ENCODE peak calls at places on chromosomes 6 and 20, in nine cellular contexts. One of them, this sample, is unnamed.

GRCh38 chr6:52734072-52734471 is 29.2 kb downstream of the GSTA2 start:
- DNase-seq in HCT116: no peak
- DNase-seq in lower lobe of right lung: no peak
- DNase-seq in HT-29: no peak
- DNase-seq in naive B cell: no peak
- DNase-seq in NCI-H748 treated with DMSO at 0.1 percent for 48 hours: no peak
- DNase-seq in stromal cell of bone marrow: no peak
- DNase-seq in fibroblast of the aortic adventitia: no peak
- DNase-seq in HTR-8/SVneo: no peak
- DNase-seq in this sample: no peak

GRCh38 chr6:55888917-55889316 is 13.5 kb upstream of the BMP5 start:
- DNase-seq in naive B cell: no peak
- DNase-seq in lower lobe of right lung: no peak
- DNase-seq in HTR-8/SVneo: no peak
- DNase-seq in NCI-H748 treated with DMSO at 0.1 percent for 48 hours: no peak
- DNase-seq in stromal cell of bone marrow: no peak
- DNase-seq in fibroblast of the aortic adventitia: no peak
- DNase-seq in HT-29: no peak
- DNase-seq in HCT116: no peak
- DNase-seq in this sample: no peak

GRCh38 chr6:92110390-92110789 is 1309.0 kb downstream of the EPHA7 start:
- DNase-seq in HCT116: no peak
- DNase-seq in stromal cell of bone marrow: no peak
- DNase-seq in fibroblast of the aortic adventitia: no peak
- DNase-seq in lower lobe of right lung: no peak
- DNase-seq in HTR-8/SVneo: no peak
- DNase-seq in NCI-H748 treated with DMSO at 0.1 percent for 48 hours: peak
- DNase-seq in HT-29: peak
- DNase-seq in naive B cell: no peak
- DNase-seq in this sample: no peak

GRCh38 chr6:37251211-37251610 is 6.4 kb upstream of the TBC1D22B start:
- DNase-seq in fibroblast of the aortic adventitia: peak
- DNase-seq in HT-29: no peak
- DNase-seq in naive B cell: no peak
- DNase-seq in stromal cell of bone marrow: peak
- DNase-seq in HCT116: no peak
- DNase-seq in lower lobe of right lung: no peak
- DNase-seq in HTR-8/SVneo: no peak
- DNase-seq in NCI-H748 treated with DMSO at 0.1 percent for 48 hours: no peak
- DNase-seq in this sample: no peak

GRCh38 chr6:125931733-125932450 is 24.7 kb upstream of the HINT3 start:
- DNase-seq in lower lobe of right lung: no peak
- DNase-seq in stromal cell of bone marrow: no peak
- DNase-seq in NCI-H748 treated with DMSO at 0.1 percent for 48 hours: no peak
- DNase-seq in fibroblast of the aortic adventitia: no peak
- DNase-seq in naive B cell: no peak
- DNase-seq in HT-29: no peak
- DNase-seq in HCT116: no peak
- DNase-seq in HTR-8/SVneo: no peak
- DNase-seq in this sample: no peak

GRCh38 chr6:13472099-13472498 is 15.3 kb downstream of the GFOD1 start:
- DNase-seq in naive B cell: no peak
- DNase-seq in HTR-8/SVneo: no peak
- DNase-seq in NCI-H748 treated with DMSO at 0.1 percent for 48 hours: no peak
- DNase-seq in fibroblast of the aortic adventitia: no peak
- DNase-seq in stromal cell of bone marrow: no peak
- DNase-seq in HCT116: no peak
- DNase-seq in HT-29: no peak
- DNase-seq in lower lobe of right lung: no peak
- DNase-seq in this sample: no peak

GRCh38 chr6:90343581-90343980 is 46.9 kb upstream of the BACH2 start:
- DNase-seq in fibroblast of the aortic adventitia: peak
- DNase-seq in HTR-8/SVneo: no peak
- DNase-seq in naive B cell: no peak
- DNase-seq in stromal cell of bone marrow: peak
- DNase-seq in lower lobe of right lung: no peak
- DNase-seq in NCI-H748 treated with DMSO at 0.1 percent for 48 hours: no peak
- DNase-seq in HCT116: peak
- DNase-seq in HT-29: peak
- DNase-seq in this sample: no peak

GRCh38 chr6:23301546-23301945 is 732.2 kb downstream of the HDGFL1 start:
- DNase-seq in HCT116: no peak
- DNase-seq in HTR-8/SVneo: no peak
- DNase-seq in fibroblast of the aortic adventitia: no peak
- DNase-seq in lower lobe of right lung: no peak
- DNase-seq in HT-29: no peak
- DNase-seq in NCI-H748 treated with DMSO at 0.1 percent for 48 hours: no peak
- DNase-seq in naive B cell: no peak
- DNase-seq in stromal cell of bone marrow: peak
- DNase-seq in this sample: no peak

GRCh38 chr20:47468290-47469050 is 33.2 kb upstream of the NCOA3 start:
- DNase-seq in lower lobe of right lung: no peak
- DNase-seq in stromal cell of bone marrow: no peak
- DNase-seq in NCI-H748 treated with DMSO at 0.1 percent for 48 hours: no peak
- DNase-seq in naive B cell: peak
- DNase-seq in HCT116: no peak
- DNase-seq in HTR-8/SVneo: no peak
- DNase-seq in HT-29: no peak
- DNase-seq in fibroblast of the aortic adventitia: no peak
- DNase-seq in this sample: no peak

GRCh38 chr6:3356056-3356823 is 97.5 kb downstream of the PSMG4 start:
- DNase-seq in NCI-H748 treated with DMSO at 0.1 percent for 48 hours: peak
- DNase-seq in lower lobe of right lung: peak
- DNase-seq in HCT116: peak
- DNase-seq in HT-29: peak
- DNase-seq in fibroblast of the aortic adventitia: peak
- DNase-seq in HTR-8/SVneo: peak
- DNase-seq in naive B cell: peak
- DNase-seq in stromal cell of bone marrow: peak
- DNase-seq in this sample: peak

GRCh38 chr6:109379706-109380105 is 2.6 kb downstream of the CD164 start:
- DNase-seq in naive B cell: no peak
- DNase-seq in stromal cell of bone marrow: no peak
- DNase-seq in HCT116: no peak
- DNase-seq in NCI-H748 treated with DMSO at 0.1 percent for 48 hours: no peak
- DNase-seq in HT-29: no peak
- DNase-seq in HTR-8/SVneo: no peak
- DNase-seq in lower lobe of right lung: no peak
- DNase-seq in fibroblast of the aortic adventitia: peak
- DNase-seq in this sample: no peak

GRCh38 chr20:60136640-60137411 is 178.6 kb downstream of the CDH26 start:
- DNase-seq in HT-29: no peak
- DNase-seq in naive B cell: no peak
- DNase-seq in HTR-8/SVneo: no peak
- DNase-seq in fibroblast of the aortic adventitia: no peak
- DNase-seq in HCT116: no peak
- DNase-seq in NCI-H748 treated with DMSO at 0.1 percent for 48 hours: no peak
- DNase-seq in lower lobe of right lung: no peak
- DNase-seq in stromal cell of bone marrow: no peak
- DNase-seq in this sample: no peak